ENCODE peak calls at places on chromosomes 5 and 9, in seven cellular contexts. One of them, this sample, is unnamed.

GRCh38 chr9:135503371-135504261 is 3.1 kb downstream of the MRPS2 start:
- DNase-seq in kidney epithelial cell: no peak
- DNase-seq in fibroblast of lung: no peak
- DNase-seq in left ventricle myocardium inferior: no peak
- DNase-seq in bronchial epithelial cell: no peak
- DNase-seq in transverse colon: no peak
- DNase-seq in anterior cingulate cortex: no peak
- DNase-seq in this sample: peak; percentile 33

GRCh38 chr9:613771-614347 is 227.6 kb upstream of the DMRT1 start:
- DNase-seq in anterior cingulate cortex: peak; percentile 51
- DNase-seq in transverse colon: peak; percentile 70
- DNase-seq in left ventricle myocardium inferior: peak; percentile 64
- DNase-seq in bronchial epithelial cell: peak; percentile 87
- DNase-seq in kidney epithelial cell: peak; percentile 55
- DNase-seq in fibroblast of lung: peak; percentile 92
- DNase-seq in this sample: peak; percentile 73

GRCh38 chr5:96151891-96152290 is 190.2 kb upstream of the ELL2 start:
- DNase-seq in left ventricle myocardium inferior: no peak
- DNase-seq in kidney epithelial cell: no peak
- DNase-seq in anterior cingulate cortex: no peak
- DNase-seq in transverse colon: no peak
- DNase-seq in bronchial epithelial cell: peak; percentile 54
- DNase-seq in fibroblast of lung: no peak
- DNase-seq in this sample: peak; percentile 78

GRCh38 chr9:88076286-88077070 is 61.8 kb downstream of the SPATA31C2 start:
- DNase-seq in fibroblast of lung: peak; percentile 81
- DNase-seq in kidney epithelial cell: peak; percentile 78
- DNase-seq in anterior cingulate cortex: peak; percentile 62
- DNase-seq in bronchial epithelial cell: peak; percentile 83
- DNase-seq in left ventricle myocardium inferior: peak; percentile 79
- DNase-seq in transverse colon: peak; percentile 91
- DNase-seq in this sample: no peak

GRCh38 chr9:130010151-130010988 is 32.6 kb downstream of the FNBP1 start:
- DNase-seq in fibroblast of lung: no peak
- DNase-seq in transverse colon: peak; percentile 11
- DNase-seq in left ventricle myocardium inferior: no peak
- DNase-seq in anterior cingulate cortex: no peak
- DNase-seq in bronchial epithelial cell: no peak
- DNase-seq in kidney epithelial cell: no peak
- DNase-seq in this sample: no peak

GRCh38 chr9:127942152-127943010 is 4.7 kb upstream of the DPM2 start:
- DNase-seq in fibroblast of lung: peak; percentile 75
- DNase-seq in transverse colon: peak; percentile 63
- DNase-seq in anterior cingulate cortex: peak; percentile 27
- DNase-seq in kidney epithelial cell: no peak
- DNase-seq in bronchial epithelial cell: no peak
- DNase-seq in left ventricle myocardium inferior: peak; percentile 71
- DNase-seq in this sample: peak; percentile 69

GRCh38 chr5:122311888-122312669 is at the start of gene SNCAIP:
- DNase-seq in fibroblast of lung: peak; percentile 41
- DNase-seq in anterior cingulate cortex: peak; percentile 71
- DNase-seq in kidney epithelial cell: no peak
- DNase-seq in bronchial epithelial cell: no peak
- DNase-seq in transverse colon: peak; percentile 43
- DNase-seq in left ventricle myocardium inferior: peak; percentile 39
- DNase-seq in this sample: no peak

GRCh38 chr5:149435660-149436059 is 56.6 kb upstream of the IL17B start:
- DNase-seq in left ventricle myocardium inferior: no peak
- DNase-seq in fibroblast of lung: no peak
- DNase-seq in bronchial epithelial cell: no peak
- DNase-seq in anterior cingulate cortex: no peak
- DNase-seq in kidney epithelial cell: no peak
- DNase-seq in transverse colon: no peak
- DNase-seq in this sample: no peak

GRCh38 chr5:18732556-18733479 is 1098.6 kb downstream of the TAF11L14 start:
- DNase-seq in left ventricle myocardium inferior: no peak
- DNase-seq in bronchial epithelial cell: no peak
- DNase-seq in fibroblast of lung: no peak
- DNase-seq in transverse colon: no peak
- DNase-seq in kidney epithelial cell: peak; percentile 9
- DNase-seq in anterior cingulate cortex: no peak
- DNase-seq in this sample: no peak

GRCh38 chr9:78898239-78898638 is 601.3 kb downstream of the PSAT1 start:
- DNase-seq in anterior cingulate cortex: no peak
- DNase-seq in bronchial epithelial cell: no peak
- DNase-seq in fibroblast of lung: peak; percentile 34
- DNase-seq in transverse colon: no peak
- DNase-seq in left ventricle myocardium inferior: no peak
- DNase-seq in kidney epithelial cell: no peak
- DNase-seq in this sample: no peak

GRCh38 chr5:74206571-74207550 is 433.7 kb downstream of the ENC1 start:
- DNase-seq in anterior cingulate cortex: peak; percentile 75
- DNase-seq in bronchial epithelial cell: peak; percentile 76
- DNase-seq in kidney epithelial cell: peak; percentile 56
- DNase-seq in fibroblast of lung: peak; percentile 76
- DNase-seq in left ventricle myocardium inferior: peak; percentile 56
- DNase-seq in transverse colon: peak; percentile 17
- DNase-seq in this sample: no peak

GRCh38 chr5:135264451-135265445 is 134.3 kb downstream of the MACROH2A1 start:
- DNase-seq in bronchial epithelial cell: no peak
- DNase-seq in left ventricle myocardium inferior: no peak
- DNase-seq in transverse colon: no peak
- DNase-seq in anterior cingulate cortex: no peak
- DNase-seq in fibroblast of lung: peak; percentile 84
- DNase-seq in kidney epithelial cell: no peak
- DNase-seq in this sample: no peak

GRCh38 chr5:43903129-43903528 is 300.1 kb downstream of the NNT start:
- DNase-seq in kidney epithelial cell: no peak
- DNase-seq in anterior cingulate cortex: no peak
- DNase-seq in fibroblast of lung: no peak
- DNase-seq in transverse colon: no peak
- DNase-seq in bronchial epithelial cell: no peak
- DNase-seq in left ventricle myocardium inferior: no peak
- DNase-seq in this sample: no peak

GRCh38 chr9:121220996-121221671 is 19.5 kb upstream of the RAB14 start:
- DNase-seq in kidney epithelial cell: no peak
- DNase-seq in transverse colon: no peak
- DNase-seq in left ventricle myocardium inferior: no peak
- DNase-seq in bronchial epithelial cell: no peak
- DNase-seq in anterior cingulate cortex: no peak
- DNase-seq in fibroblast of lung: no peak
- DNase-seq in this sample: peak; percentile 48

GRCh38 chr5:76791461-76791860 is 27.4 kb upstream of the F2RL1 start:
- DNase-seq in bronchial epithelial cell: no peak
- DNase-seq in fibroblast of lung: peak; percentile 60
- DNase-seq in left ventricle myocardium inferior: no peak
- DNase-seq in anterior cingulate cortex: no peak
- DNase-seq in kidney epithelial cell: no peak
- DNase-seq in transverse colon: no peak
- DNase-seq in this sample: no peak

GRCh38 chr9:27335088-27335487 is 38.1 kb upstream of the EQTN start:
- DNase-seq in kidney epithelial cell: no peak
- DNase-seq in transverse colon: no peak
- DNase-seq in bronchial epithelial cell: no peak
- DNase-seq in anterior cingulate cortex: no peak
- DNase-seq in left ventricle myocardium inferior: no peak
- DNase-seq in fibroblast of lung: no peak
- DNase-seq in this sample: peak; percentile 86

GRCh38 chr5:87588316-87588715 is 175.6 kb upstream of the CCNH start:
- DNase-seq in bronchial epithelial cell: no peak
- DNase-seq in anterior cingulate cortex: no peak
- DNase-seq in kidney epithelial cell: no peak
- DNase-seq in transverse colon: no peak
- DNase-seq in fibroblast of lung: no peak
- DNase-seq in left ventricle myocardium inferior: no peak
- DNase-seq in this sample: no peak

GRCh38 chr9:107358867-107359440 is 75.9 kb downstream of the RAD23B start:
- DNase-seq in bronchial epithelial cell: no peak
- DNase-seq in transverse colon: no peak
- DNase-seq in anterior cingulate cortex: no peak
- DNase-seq in left ventricle myocardium inferior: no peak
- DNase-seq in fibroblast of lung: no peak
- DNase-seq in kidney epithelial cell: no peak
- DNase-seq in this sample: no peak

GRCh38 chr9:84439253-84439652 is 98.7 kb upstream of the SLC28A3 start:
- DNase-seq in left ventricle myocardium inferior: no peak
- DNase-seq in kidney epithelial cell: no peak
- DNase-seq in anterior cingulate cortex: no peak
- DNase-seq in fibroblast of lung: peak; percentile 36
- DNase-seq in transverse colon: no peak
- DNase-seq in bronchial epithelial cell: no peak
- DNase-seq in this sample: no peak

GRCh38 chr9:129285979-129286772 is 108.1 kb upstream of the IER5L start:
- DNase-seq in kidney epithelial cell: no peak
- DNase-seq in left ventricle myocardium inferior: no peak
- DNase-seq in bronchial epithelial cell: no peak
- DNase-seq in transverse colon: no peak
- DNase-seq in anterior cingulate cortex: no peak
- DNase-seq in fibroblast of lung: no peak
- DNase-seq in this sample: no peak

GRCh38 chr5:2165203-2165602 is 282.5 kb upstream of the IRX4 start:
- DNase-seq in kidney epithelial cell: no peak
- DNase-seq in transverse colon: no peak
- DNase-seq in anterior cingulate cortex: no peak
- DNase-seq in fibroblast of lung: no peak
- DNase-seq in bronchial epithelial cell: no peak
- DNase-seq in left ventricle myocardium inferior: no peak
- DNase-seq in this sample: no peak

GRCh38 chr5:90997082-90997481 is 386.0 kb downstream of the ARRDC3 start:
- DNase-seq in kidney epithelial cell: no peak
- DNase-seq in anterior cingulate cortex: no peak
- DNase-seq in bronchial epithelial cell: no peak
- DNase-seq in fibroblast of lung: no peak
- DNase-seq in left ventricle myocardium inferior: no peak
- DNase-seq in transverse colon: no peak
- DNase-seq in this sample: no peak

GRCh38 chr9:18010492-18010891 is 431.6 kb downstream of the SH3GL2 start:
- DNase-seq in left ventricle myocardium inferior: no peak
- DNase-seq in anterior cingulate cortex: no peak
- DNase-seq in transverse colon: no peak
- DNase-seq in bronchial epithelial cell: no peak
- DNase-seq in kidney epithelial cell: no peak
- DNase-seq in fibroblast of lung: no peak
- DNase-seq in this sample: no peak

GRCh38 chr5:73417307-73418035 is 31.1 kb downstream of the FOXD1 start:
- DNase-seq in kidney epithelial cell: no peak
- DNase-seq in left ventricle myocardium inferior: no peak
- DNase-seq in transverse colon: no peak
- DNase-seq in anterior cingulate cortex: no peak
- DNase-seq in fibroblast of lung: peak; percentile 59
- DNase-seq in bronchial epithelial cell: no peak
- DNase-seq in this sample: no peak

GRCh38 chr9:96599298-96599697 is 20.3 kb downstream of the CDC14B start:
- DNase-seq in kidney epithelial cell: no peak
- DNase-seq in left ventricle myocardium inferior: no peak
- DNase-seq in transverse colon: no peak
- DNase-seq in bronchial epithelial cell: no peak
- DNase-seq in fibroblast of lung: peak; percentile 72
- DNase-seq in anterior cingulate cortex: no peak
- DNase-seq in this sample: no peak

GRCh38 chr9:77291714-77292113 is 114.4 kb downstream of the VPS13A start:
- DNase-seq in fibroblast of lung: peak; percentile 50
- DNase-seq in left ventricle myocardium inferior: no peak
- DNase-seq in transverse colon: no peak
- DNase-seq in kidney epithelial cell: no peak
- DNase-seq in bronchial epithelial cell: peak; percentile 47
- DNase-seq in anterior cingulate cortex: no peak
- DNase-seq in this sample: no peak

GRCh38 chr9:133839822-133840329 is 101.7 kb upstream of the SARDH start:
- DNase-seq in bronchial epithelial cell: no peak
- DNase-seq in transverse colon: no peak
- DNase-seq in anterior cingulate cortex: no peak
- DNase-seq in left ventricle myocardium inferior: peak; percentile 51
- DNase-seq in fibroblast of lung: peak; percentile 56
- DNase-seq in kidney epithelial cell: no peak
- DNase-seq in this sample: no peak

GRCh38 chr9:78115073-78115472 is 83.5 kb upstream of the GNAQ start:
- DNase-seq in transverse colon: no peak
- DNase-seq in kidney epithelial cell: no peak
- DNase-seq in anterior cingulate cortex: no peak
- DNase-seq in bronchial epithelial cell: no peak
- DNase-seq in left ventricle myocardium inferior: no peak
- DNase-seq in fibroblast of lung: no peak
- DNase-seq in this sample: no peak

GRCh38 chr5:129460951-129461815 is 1.1 kb downstream of the ADAMTS19 start:
- DNase-seq in anterior cingulate cortex: peak; percentile 36
- DNase-seq in kidney epithelial cell: no peak
- DNase-seq in bronchial epithelial cell: peak; percentile 30
- DNase-seq in left ventricle myocardium inferior: peak; percentile 23
- DNase-seq in fibroblast of lung: peak; percentile 11
- DNase-seq in transverse colon: peak; percentile 45
- DNase-seq in this sample: no peak

GRCh38 chr9:72326643-72327042 is 38.4 kb downstream of the ZFAND5 start:
- DNase-seq in left ventricle myocardium inferior: no peak
- DNase-seq in fibroblast of lung: peak; percentile 23
- DNase-seq in kidney epithelial cell: no peak
- DNase-seq in transverse colon: no peak
- DNase-seq in anterior cingulate cortex: no peak
- DNase-seq in bronchial epithelial cell: no peak
- DNase-seq in this sample: peak; percentile 50

GRCh38 chr5:175778951-175779475 is 92.4 kb upstream of the CPLX2 start:
- DNase-seq in bronchial epithelial cell: no peak
- DNase-seq in transverse colon: no peak
- DNase-seq in kidney epithelial cell: no peak
- DNase-seq in anterior cingulate cortex: peak; percentile 77
- DNase-seq in left ventricle myocardium inferior: peak; percentile 14
- DNase-seq in fibroblast of lung: no peak
- DNase-seq in this sample: no peak

GRCh38 chr5:152634596-152634995 is 229.5 kb upstream of the NMUR2 start:
- DNase-seq in bronchial epithelial cell: no peak
- DNase-seq in kidney epithelial cell: no peak
- DNase-seq in transverse colon: no peak
- DNase-seq in anterior cingulate cortex: peak; percentile 53
- DNase-seq in fibroblast of lung: no peak
- DNase-seq in left ventricle myocardium inferior: no peak
- DNase-seq in this sample: no peak

GRCh38 chr5:151480859-151481258 is 33.5 kb downstream of the SLC36A1 start:
- DNase-seq in bronchial epithelial cell: peak; percentile 56
- DNase-seq in kidney epithelial cell: no peak
- DNase-seq in left ventricle myocardium inferior: no peak
- DNase-seq in anterior cingulate cortex: peak; percentile 19
- DNase-seq in transverse colon: no peak
- DNase-seq in fibroblast of lung: peak; percentile 11
- DNase-seq in this sample: no peak

GRCh38 chr5:25863811-25864210 is 1174.6 kb downstream of the CDH9 start:
- DNase-seq in transverse colon: no peak
- DNase-seq in anterior cingulate cortex: no peak
- DNase-seq in fibroblast of lung: no peak
- DNase-seq in left ventricle myocardium inferior: no peak
- DNase-seq in kidney epithelial cell: no peak
- DNase-seq in bronchial epithelial cell: no peak
- DNase-seq in this sample: no peak

GRCh38 chr5:179288809-179289185 is 56.5 kb downstream of the ADAMTS2 start:
- DNase-seq in fibroblast of lung: no peak
- DNase-seq in kidney epithelial cell: no peak
- DNase-seq in transverse colon: no peak
- DNase-seq in bronchial epithelial cell: no peak
- DNase-seq in anterior cingulate cortex: no peak
- DNase-seq in left ventricle myocardium inferior: no peak
- DNase-seq in this sample: peak; percentile 35

This sample was measured in CD14-positive monocyte.